ENCODE peak calls at places on chromosomes 6 and 20, in five cellular contexts. Z, S, G, V and T are unnamed samples. For H3K36me3, the result is how much of the 10 kb centered on the place peaks cover.

GRCh38 chr20:32603046-32603726 is 18.1 kb upstream of the NOL4L start:
- DNase-seq in S (no peak), Z (no peak), G (peak), V (no peak), T (no peak)

GRCh38 chr20:50540620-50541605 is 30.7 kb downstream of the PTPN1 start:
- DNase-seq in V (no peak), G (no peak), Z (no peak), S (no peak), T (no peak)

GRCh38 chr6:129641344-129641743 is 68.6 kb downstream of the ARHGAP18 start:
- DNase-seq in G (no peak), V (no peak), Z (no peak), S (no peak), T (no peak)

GRCh38 chr6:127342296-127342945 is 988 bp downstream of the ECHDC1 start:
- DNase-seq in G (no peak), S (peak), Z (no peak), V (no peak), T (peak)

GRCh38 chr6:157758516-157759023 is 64.5 kb upstream of the SNX9 start:
- DNase-seq in S (no peak), G (no peak), Z (no peak), V (no peak), T (no peak)

GRCh38 chr6:153392156-153392555 is 261.1 kb upstream of the RGS17 start:
- DNase-seq in G (no peak), S (peak), V (no peak), Z (no peak), T (no peak)

GRCh38 chr20:8062781-8063180 is 43.2 kb upstream of the TMX4 start:
- DNase-seq in S (no peak), Z (no peak), G (no peak), V (no peak), T (no peak)

GRCh38 chr6:165298426-165298825 is 11.0 kb downstream of the C6orf118 start:
- DNase-seq in S (no peak), Z (no peak), G (no peak), V (no peak), T (no peak)

GRCh38 chr6:97726378-97726777 is 443.4 kb upstream of the MMS22L start:
- DNase-seq in Z (no peak), S (peak), V (no peak), G (no peak), T (no peak)

GRCh38 chr6:133699986-133700385 is 188.9 kb upstream of the TCF21 start:
- DNase-seq in Z (no peak), V (no peak), G (no peak), S (no peak), T (no peak)

GRCh38 chr6:3213334-3213695 is 14.1 kb downstream of the TUBB2B start:
- DNase-seq in Z (no peak), V (no peak), G (no peak), S (no peak), T (no peak)

GRCh38 chr6:158808918-158809678 is 10.1 kb downstream of the EZR start:
- DNase-seq in G (no peak), Z (no peak), V (no peak), S (no peak), T (peak)

GRCh38 chr20:6122111-6122872 is 538 bp downstream of the FERMT1 start:
- DNase-seq in G (no peak), V (no peak), Z (no peak), S (peak), T (peak)

GRCh38 chr20:6120491-6120988 is 2.3 kb downstream of the FERMT1 start:
- DNase-seq in V (no peak), Z (no peak), G (no peak), S (no peak), T (peak)

GRCh38 chr20:6121504-6121903 is 1.3 kb downstream of the FERMT1 start:
- DNase-seq in V (no peak), G (no peak), S (no peak), Z (no peak), T (no peak)

GRCh38 chr20:6122873-6123649 is at the start of gene FERMT1:
- DNase-seq in V (peak), S (peak), G (peak), Z (no peak), T (peak)

GRCh38 chr20:6123650-6124014 is 802 bp upstream of the FERMT1 start:
- DNase-seq in Z (no peak), G (no peak), V (no peak), S (peak), T (no peak)
- H3K4me3 ChIP-seq in Z (no peak), G (peak), V (no peak), S (peak), T (peak)

DNA sequence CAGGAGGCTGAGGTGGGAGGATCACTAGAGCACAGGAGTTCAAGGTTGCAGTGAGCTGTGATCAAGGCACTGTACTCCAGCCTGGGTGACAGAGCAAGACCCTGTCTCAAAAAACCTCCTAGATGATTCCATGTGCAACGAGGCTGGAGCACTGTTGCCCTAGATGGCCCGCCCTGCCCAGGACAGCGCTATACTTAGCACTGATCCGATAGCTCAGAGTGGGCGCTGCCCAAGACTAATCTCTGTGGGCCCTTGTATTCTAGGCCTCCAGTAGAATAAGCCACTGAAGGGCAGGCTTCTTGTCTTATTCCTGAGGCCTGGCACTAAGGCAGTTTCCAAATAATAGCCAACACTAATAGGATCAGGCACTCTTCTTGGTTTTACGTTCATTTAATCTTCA is 41.0 kb downstream of the STK35 start:
- DNase-seq in Z (no peak), S (no peak), G (peak), V (no peak), T (no peak)
- H3K36me3 ChIP-seq in Z (under half), S (under half), G (under half), V (under half), T (under half)

DNA sequence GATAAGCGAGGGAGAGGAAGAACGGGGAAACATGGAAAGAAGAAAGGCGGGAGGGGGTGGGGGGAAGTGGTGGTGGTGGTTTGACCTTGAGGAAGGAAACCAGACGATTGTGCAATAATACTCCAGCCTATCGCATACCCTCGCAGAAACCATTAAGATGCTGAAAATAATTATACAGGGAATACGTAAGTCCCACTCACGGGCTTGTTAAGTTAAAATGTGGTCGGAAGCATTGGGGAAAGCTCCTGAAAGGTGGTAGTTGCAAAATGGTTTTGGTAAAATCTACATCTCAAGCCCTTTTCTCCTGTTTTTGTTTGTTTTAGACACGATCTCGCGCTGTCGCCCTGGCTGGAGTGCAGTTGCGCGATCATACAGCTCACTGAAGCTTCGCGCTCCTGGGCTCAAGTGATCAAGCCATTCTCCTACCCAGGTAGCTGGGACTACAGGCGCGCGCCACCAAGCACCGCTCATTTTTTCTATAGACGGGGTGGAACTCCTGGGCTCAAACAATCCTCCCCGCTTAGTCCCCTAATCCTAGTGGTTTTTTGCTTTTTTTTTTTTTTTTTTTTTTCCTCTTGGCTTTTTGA is 128.9 kb upstream of the ZNF184 start:
- DNase-seq in S (peak), V (no peak), G (no peak), Z (no peak), T (no peak)
- H3K4me3 ChIP-seq in S (peak), V (no peak), G (no peak), Z (peak), T (no peak)

GRCh38 chr20:25275813-25276532 is 28.1 kb downstream of the PYGB start:
- DNase-seq in V (peak), S (no peak), G (peak), Z (no peak), T (no peak)

GRCh38 chr20:25278636-25279361 is 30.9 kb downstream of the PYGB start:
- DNase-seq in V (peak), S (no peak), Z (no peak), G (peak), T (peak)

GRCh38 chr20:25276533-25277050 is 28.7 kb downstream of the PYGB start:
- DNase-seq in Z (no peak), V (peak), G (peak), S (no peak), T (no peak)

GRCh38 chr20:25277941-25278521 is 30.1 kb downstream of the PYGB start:
- DNase-seq in V (peak), G (peak), S (no peak), Z (no peak), T (no peak)

DNA sequence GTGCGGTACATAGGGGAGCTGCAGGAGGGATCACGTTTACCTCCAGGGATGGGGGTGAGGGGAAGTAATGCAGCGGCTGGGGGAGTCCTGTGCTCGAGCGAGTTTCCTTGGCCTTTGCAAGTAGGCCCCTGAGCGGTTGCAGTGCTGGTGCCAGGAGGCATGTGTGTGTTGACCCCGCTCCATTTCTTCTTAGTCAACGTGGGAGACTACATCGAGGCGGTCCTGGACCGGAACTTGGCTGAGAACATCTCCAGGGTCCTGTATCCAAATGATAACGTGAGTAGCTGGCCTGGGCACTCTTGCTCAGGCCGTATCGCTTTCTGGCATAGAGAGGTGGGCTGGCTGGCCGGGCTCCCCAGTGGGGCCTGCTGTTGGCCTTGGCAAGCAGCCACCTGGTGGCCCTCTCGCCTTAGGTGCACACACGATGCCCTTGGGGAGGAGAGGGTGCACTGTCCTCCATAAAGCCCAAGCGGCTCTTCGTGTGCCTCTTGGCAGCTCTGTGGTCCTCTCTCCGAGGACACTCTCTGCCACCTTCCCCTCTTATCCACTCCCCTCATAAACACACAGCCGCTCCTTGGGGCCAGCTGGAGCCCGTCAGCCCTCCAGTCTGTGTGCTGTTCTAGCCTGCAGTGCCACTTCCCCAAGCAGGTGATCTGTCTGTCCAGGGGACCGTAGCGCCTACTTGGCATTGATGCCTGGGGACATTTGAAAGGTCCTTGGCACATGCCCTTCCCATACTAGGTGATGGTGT is 29.3 kb downstream of the PYGB start:
- DNase-seq in Z (no peak), S (no peak), G (peak), V (peak), T (no peak)
- H3K36me3 ChIP-seq in Z (under half), S (under half), G (half or more), V (under half), T (under half)

DNA sequence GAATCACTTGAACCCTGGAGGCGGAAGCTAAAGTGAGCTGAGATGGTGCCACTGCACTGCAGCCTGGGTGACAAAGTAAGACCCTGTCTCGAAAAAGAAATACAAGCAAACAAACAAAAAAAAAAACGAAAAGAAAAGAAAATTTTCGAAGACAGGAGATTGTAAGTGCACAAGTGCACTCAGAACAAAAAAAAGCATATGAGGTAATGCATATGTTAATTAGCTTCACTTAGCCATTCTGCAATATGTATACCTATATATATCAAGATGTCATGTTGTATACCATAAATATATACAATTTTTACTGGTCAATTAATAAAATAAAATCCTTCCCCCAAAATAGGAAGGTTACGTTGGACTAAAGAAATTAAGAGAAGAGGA is 127.5 kb downstream of the RIN2 start:
- DNase-seq in V (no peak), Z (no peak), G (no peak), S (no peak), T (no peak)
- H3K4me3 ChIP-seq in V (peak), Z (no peak), G (peak), S (no peak), T (no peak)

DNA sequence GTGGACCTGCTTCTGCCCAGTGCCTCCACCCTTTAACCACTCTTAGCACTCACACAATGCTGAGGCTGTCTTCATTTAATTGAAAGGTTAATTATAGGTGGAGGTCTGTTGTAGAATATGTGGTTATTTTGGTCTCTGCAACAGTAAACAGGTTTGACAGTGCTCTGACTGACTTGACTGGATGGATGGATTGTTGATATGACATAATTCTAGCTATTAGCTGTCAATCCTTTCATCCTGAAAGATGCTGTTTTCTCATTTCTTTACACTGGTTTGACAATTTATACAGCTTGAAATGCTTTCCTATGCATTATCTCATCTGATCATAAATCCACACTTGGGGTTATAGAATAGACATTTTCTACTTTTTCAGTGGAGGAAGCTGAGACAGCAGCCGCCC is 210.7 kb downstream of the CDH26 start:
- DNase-seq in S (no peak), Z (no peak), V (no peak), G (no peak), T (no peak)
- H3K36me3 ChIP-seq in S (under half), Z (under half), V (under half), G (under half), T (under half)

GRCh38 chr6:168410035-168410434 is 30.9 kb upstream of the SMOC2 start:
- DNase-seq in G (no peak), Z (no peak), V (peak), S (no peak), T (no peak)
- H3K4me3 ChIP-seq in G (no peak), Z (no peak), V (no peak), S (no peak), T (no peak)

GRCh38 chr6:109445382-109445781 is 4.9 kb downstream of the SMPD2 start:
- DNase-seq in V (no peak), Z (no peak), G (no peak), S (no peak), T (no peak)

GRCh38 chr6:109443425-109443950 is 3.0 kb downstream of the SMPD2 start:
- DNase-seq in S (no peak), Z (no peak), G (no peak), V (no peak), T (no peak)

GRCh38 chr6:109440325-109441068 is at the start of the genes PPIL6 and SMPD2:
- DNase-seq in G (peak), Z (peak), S (peak), V (peak), T (peak)

GRCh38 chr6:109441069-109441816 is 719 bp downstream of the SMPD2 start:
- DNase-seq in G (peak), Z (no peak), S (peak), V (peak), T (peak)

GRCh38 chr6:109442393-109442924 is 1.9 kb downstream of the SMPD2 start:
- DNase-seq in Z (no peak), S (no peak), G (no peak), V (no peak), T (no peak)
- H3K36me3 ChIP-seq in Z (under half), S (under half), G (under half), V (under half), T (under half)

GRCh38 chr6:71289802-71290175 is 1.2 kb downstream of the OGFRL1 start:
- DNase-seq in Z (no peak), S (no peak), G (no peak), V (no peak), T (no peak)

GRCh38 chr6:71289039-71289801 is 609 bp downstream of the OGFRL1 start:
- DNase-seq in V (peak), G (peak), S (peak), Z (peak), T (no peak)

GRCh38 chr6:71291991-71292390 is 3.4 kb downstream of the OGFRL1 start:
- DNase-seq in V (no peak), S (no peak), Z (no peak), G (no peak), T (no peak)

GRCh38 chr6:71288228-71289038 is at the start of gene OGFRL1:
- DNase-seq in S (peak), V (peak), Z (peak), G (peak), T (peak)

DNA sequence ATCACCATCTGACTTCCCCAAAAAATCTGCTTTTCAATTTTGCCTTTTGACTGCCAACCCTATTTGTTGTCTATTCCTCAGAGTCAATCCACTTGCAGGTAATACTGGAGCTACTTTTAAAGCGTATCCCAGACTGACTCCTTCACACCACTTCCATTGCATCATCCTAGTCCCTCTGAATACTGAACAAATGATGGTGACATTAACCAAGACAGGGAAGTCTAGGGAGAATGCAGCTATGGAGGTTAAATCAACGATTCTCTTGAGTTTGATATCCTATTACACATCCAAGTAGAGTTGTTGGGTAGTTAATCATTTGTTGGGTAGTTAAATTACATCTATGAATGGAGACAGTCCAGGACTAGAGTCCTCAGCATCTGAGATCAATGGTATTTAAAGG is 2.0 kb downstream of the OGFRL1 start:
- DNase-seq in S (no peak), G (no peak), V (no peak), Z (no peak), T (no peak)
- H3K4me3 ChIP-seq in S (no peak), G (peak), V (peak), Z (no peak), T (no peak)

GRCh38 chr20:41479113-41479512 is 112.5 kb upstream of the EMILIN3 start:
- DNase-seq in V (no peak), S (no peak), Z (no peak), G (no peak), T (no peak)

GRCh38 chr20:41482647-41483552 is 116.3 kb upstream of the EMILIN3 start:
- DNase-seq in Z (no peak), G (no peak), S (no peak), V (no peak), T (no peak)

GRCh38 chr20:41480054-41480770 is 113.6 kb upstream of the EMILIN3 start:
- DNase-seq in V (no peak), S (no peak), Z (no peak), G (no peak), T (no peak)

DNA sequence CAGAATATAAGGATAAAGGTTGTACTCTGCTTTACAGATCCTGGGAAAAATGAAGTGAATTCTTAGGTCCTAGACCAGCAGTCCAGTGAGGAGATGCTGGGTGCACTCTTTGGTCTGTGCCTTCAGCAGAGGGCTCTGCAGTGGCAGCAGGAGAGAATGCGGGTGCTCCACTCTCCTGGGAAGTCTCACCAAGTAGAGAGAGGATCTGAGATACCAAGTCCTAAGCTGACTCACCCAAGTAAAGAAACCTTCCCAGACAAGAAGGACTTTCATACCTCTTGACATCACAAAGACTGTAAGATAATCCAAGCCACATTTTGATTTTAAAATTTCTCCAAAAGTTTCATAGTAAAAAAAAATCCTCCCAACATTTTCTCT is 116.9 kb upstream of the EMILIN3 start:
- DNase-seq in Z (no peak), S (no peak), G (no peak), V (no peak), T (no peak)
- H3K36me3 ChIP-seq in Z (under half), S (under half), G (half or more), V (under half), T (under half)